ENCODE peak calls at places on chromosomes 13 and 19, in five cellular contexts. J, E, F, W and D are unnamed samples.
A peak's percentile ranks its signal among the peaks of the same experiment; 100 is the strongest.

GRCh38 chr19:16216744-16217670 is 19.3 kb downstream of the AP1M1 start:
- DNase-seq in F (no peak), E (no peak), J (no peak), W (no peak), D (peak; percentile 34)

GRCh38 chr19:4811328-4812131 is 20.0 kb downstream of the TICAM1 start:
- DNase-seq in J (peak; percentile 95), W (peak; percentile 87), F (no peak), E (no peak), D (peak; percentile 85)

GRCh38 chr13:50378513-50378970 is 363.3 kb downstream of the KCNRG start:
- DNase-seq in E (no peak), J (no peak), F (no peak), W (no peak), D (no peak)

GRCh38 chr13:79541426-79542049 is 60.6 kb downstream of the NDFIP2 start:
- DNase-seq in F (peak; percentile 28), E (no peak), J (no peak), W (peak; percentile 42), D (no peak)

GRCh38 chr19:3575260-3575741 is 2.6 kb downstream of the HMG20B start:
- DNase-seq in E (no peak), W (peak; percentile 68), J (no peak), F (no peak), D (no peak)

GRCh38 chr19:49570138-49570856 is 10.1 kb downstream of the NOSIP start:
- DNase-seq in F (no peak), E (no peak), W (peak; percentile 78), J (peak; percentile 51), D (peak; percentile 52)

GRCh38 chr13:24032252-24032651 is 128.3 kb upstream of the SPATA13 start:
- DNase-seq in F (peak; percentile 88), E (no peak), W (no peak), J (no peak), D (no peak)

GRCh38 chr13:110312669-110313031 is 5.6 kb downstream of the COL4A2 start:
- DNase-seq in E (no peak), W (no peak), F (peak; percentile 67), J (no peak), D (no peak)

GRCh38 chr13:114063545-114064515 is 68.6 kb downstream of the RASA3 start:
- DNase-seq in E (no peak), W (peak; percentile 70), J (no peak), F (peak; percentile 87), D (peak; percentile 84)

GRCh38 chr13:21987793-21988192 is 316.9 kb downstream of the FGF9 start:
- DNase-seq in E (no peak), F (no peak), W (no peak), J (no peak), D (no peak)

GRCh38 chr19:6767357-6768235 is at the start of gene SH2D3A:
- DNase-seq in J (peak; percentile 93), E (no peak), F (no peak), W (peak; percentile 77), D (peak; percentile 96)

GRCh38 chr13:50596776-50597203 is 246.7 kb downstream of the DLEU7 start:
- DNase-seq in J (no peak), F (no peak), W (no peak), E (no peak), D (no peak)